ENCODE peak calls at places on chromosomes 3 and 15, in six cellular contexts. I is OCI-LY7, D is A549, X is neural progenitor cell, E is K562, M is mammary epithelial cell. T is an unnamed sample.

GRCh38 chr3:180138871-180139270 is 102.1 kb upstream of the PEX5L start:
- DNase-seq in I (no peak), D (no peak), X (no peak), E (no peak), M (no peak), T (no peak)

GRCh38 chr15:51331141-51331540 is 7.3 kb downstream of the CYP19A1 start:
- DNase-seq in I (no peak), D (no peak), X (no peak), E (peak), M (no peak), T (no peak)

GRCh38 chr3:4251412-4251811 is 51.8 kb upstream of the SETMAR start:
- DNase-seq in I (no peak), D (no peak), X (no peak), E (no peak), M (no peak), T (no peak)

GRCh38 chr15:75161788-75162414 is 39.8 kb upstream of the C15orf39 start:
- DNase-seq in I (no peak), D (no peak), X (no peak), E (no peak), M (no peak), T (peak)

GRCh38 chr3:125602752-125603649 is 7.7 kb upstream of the OSBPL11 start:
- DNase-seq in I (no peak), D (no peak), X (peak), E (no peak), M (peak), T (peak)

GRCh38 chr15:89209057-89209456 is 12.3 kb downstream of the RLBP1 start:
- DNase-seq in I (no peak), D (no peak), X (no peak), E (no peak), M (no peak), T (no peak)

GRCh38 chr3:40847571-40847992 is 322.8 kb downstream of the ZNF621 start:
- DNase-seq in I (no peak), D (no peak), X (peak), E (no peak), M (peak), T (no peak)

GRCh38 chr15:47718474-47719440 is 1.5 kb downstream of the SEMA6D start:
- DNase-seq in I (no peak), D (no peak), X (peak), E (peak), M (peak), T (peak)

GRCh38 chr3:31188112-31188511 is 293.7 kb upstream of the GADL1 start:
- DNase-seq in I (no peak), D (no peak), X (no peak), E (no peak), M (no peak), T (peak)

GRCh38 chr3:134348524-134348923 is 25.7 kb downstream of the AMOTL2 start:
- DNase-seq in I (no peak), D (no peak), X (no peak), E (no peak), M (peak), T (peak)

GRCh38 chr3:30440880-30441279 is 165.5 kb upstream of the TGFBR2 start:
- DNase-seq in I (no peak), D (no peak), X (peak), E (no peak), M (peak), T (no peak)

GRCh38 chr3:187919018-187919417 is 173.8 kb upstream of the BCL6 start:
- DNase-seq in I (peak), D (no peak), X (no peak), E (no peak), M (no peak), T (no peak)

GRCh38 chr3:106086636-106087035 is 217.8 kb upstream of the CBLB start:
- DNase-seq in I (no peak), D (peak), X (no peak), E (peak), M (peak), T (peak)

GRCh38 chr3:101303089-101303731 is 17.2 kb downstream of the IMPG2 start:
- DNase-seq in I (no peak), D (no peak), X (no peak), E (no peak), M (peak), T (peak)

GRCh38 chr15:58513008-58513407 is 81.2 kb downstream of the LIPC start:
- DNase-seq in I (no peak), D (no peak), X (no peak), E (no peak), M (no peak), T (peak)

GRCh38 chr15:88637841-88638625 is 783 bp upstream of the ISG20 start:
- DNase-seq in I (peak), D (no peak), X (no peak), E (no peak), M (no peak), T (no peak)

GRCh38 chr3:45560270-45561020 is 34.1 kb upstream of the LIMD1 start:
- DNase-seq in I (no peak), D (no peak), X (no peak), E (no peak), M (no peak), T (peak)

GRCh38 chr3:53254810-53255359 is 937 bp downstream of the TKT start:
- DNase-seq in I (peak), D (no peak), X (peak), E (peak), M (peak), T (peak)

GRCh38 chr3:9301091-9301490 is 51.6 kb upstream of the SRGAP3 start:
- DNase-seq in I (no peak), D (no peak), X (no peak), E (no peak), M (no peak), T (peak)

GRCh38 chr3:150538324-150539208 is 7.7 kb downstream of the SERP1 start:
- DNase-seq in I (no peak), D (no peak), X (no peak), E (no peak), M (no peak), T (no peak)

GRCh38 chr15:39167114-39168058 is 413.5 kb upstream of the THBS1 start:
- DNase-seq in I (no peak), D (no peak), X (no peak), E (no peak), M (no peak), T (peak)

GRCh38 chr3:59609967-59610366 is 560.1 kb upstream of the CFAP20DC start:
- DNase-seq in I (no peak), D (no peak), X (peak), E (no peak), M (no peak), T (peak)

GRCh38 chr3:47980795-47981194 is 35.4 kb downstream of the MAP4 start:
- DNase-seq in I (no peak), D (no peak), X (no peak), E (no peak), M (no peak), T (no peak)

GRCh38 chr3:190288836-190289235 is 33.4 kb downstream of the CLDN1 start:
- DNase-seq in I (no peak), D (no peak), X (no peak), E (no peak), M (peak), T (peak)

GRCh38 chr3:11136871-11137626 is 17.2 kb upstream of the HRH1 start:
- DNase-seq in I (no peak), D (peak), X (no peak), E (peak), M (peak), T (peak)

GRCh38 chr3:150544726-150545125 is 1.6 kb downstream of the SERP1 start:
- DNase-seq in I (no peak), D (no peak), X (no peak), E (no peak), M (peak), T (peak)

GRCh38 chr3:51622868-51623267 is 48.2 kb upstream of the TEX264 start:
- DNase-seq in I (no peak), D (no peak), X (no peak), E (no peak), M (no peak), T (peak)

GRCh38 chr15:69863446-69863845 is 234.3 kb downstream of the TLE3 start:
- DNase-seq in I (no peak), D (no peak), X (no peak), E (no peak), M (no peak), T (no peak)

GRCh38 chr15:91852741-91853500 is 587 bp upstream of the SLCO3A1 start:
- DNase-seq in I (peak), D (peak), X (peak), E (peak), M (peak), T (peak)

GRCh38 chr3:908839-909238 is 184.0 kb upstream of the CNTN6 start:
- DNase-seq in I (no peak), D (no peak), X (peak), E (no peak), M (no peak), T (peak)

GRCh38 chr3:24447836-24448235 is 46.8 kb downstream of the THRB start:
- DNase-seq in I (no peak), D (no peak), X (no peak), E (no peak), M (no peak), T (no peak)

GRCh38 chr3:159726231-159726964 is 262.2 kb upstream of the IL12A start:
- DNase-seq in I (no peak), D (no peak), X (no peak), E (no peak), M (peak), T (peak)

GRCh38 chr3:162437480-162437879 is 940.9 kb downstream of the OTOL1 start:
- DNase-seq in I (no peak), D (no peak), X (no peak), E (no peak), M (peak), T (peak)

GRCh38 chr15:52277575-52277974 is 18.0 kb downstream of the MYO5C start:
- DNase-seq in I (no peak), D (no peak), X (no peak), E (no peak), M (no peak), T (no peak)

GRCh38 chr3:28840976-28841376 is 439.9 kb upstream of the RBMS3 start:
- DNase-seq in I (no peak), D (no peak), X (no peak), E (no peak), M (no peak), T (no peak)

GRCh38 chr3:12886736-12887135 is 45.4 kb upstream of the RPL32 start:
- DNase-seq in I (no peak), D (no peak), X (no peak), E (no peak), M (no peak), T (no peak)
- H3K4me2 ChIP-seq in I (peak), D (no peak), X (no peak), E (no peak), M (no peak), T (no peak)

GRCh38 chr15:68479406-68479805 is 47.4 kb upstream of the ITGA11 start:
- DNase-seq in I (no peak), D (no peak), X (no peak), E (no peak), M (no peak), T (peak)
- H3K4me2 ChIP-seq in I (no peak), D (no peak), X (no peak), E (no peak), M (no peak), T (peak)

DNA sequence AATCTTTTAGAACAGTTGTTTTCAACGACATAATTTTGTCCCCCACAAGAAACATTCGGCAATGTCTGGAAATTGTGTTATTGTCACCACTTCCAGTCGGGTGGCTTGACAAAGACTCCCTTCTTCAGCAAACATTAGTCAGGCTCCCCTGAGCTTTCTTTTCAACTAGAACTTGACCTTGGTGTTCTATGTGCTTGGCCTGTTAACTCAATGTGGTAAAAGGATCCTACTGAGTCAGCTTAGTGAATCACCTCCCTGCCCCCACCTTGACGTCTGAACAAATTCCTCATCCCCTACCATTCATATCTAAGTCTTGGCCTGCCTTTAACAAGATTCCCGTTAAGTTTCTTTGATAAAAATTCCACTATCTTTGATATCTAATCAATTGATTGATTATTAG is 465.0 kb upstream of the ROBO1 start:
- DNase-seq in I (no peak), D (no peak), X (no peak), E (no peak), M (peak), T (peak)
- H3K4me2 ChIP-seq in I (no peak), D (peak), X (no peak), E (no peak), M (peak), T (peak)

GRCh38 chr3:100002599-100003350 is 111.5 kb downstream of the FILIP1L start:
- DNase-seq in I (no peak), D (peak), X (no peak), E (peak), M (peak), T (peak)
- H3K4me2 ChIP-seq in I (no peak), D (peak), X (no peak), E (no peak), M (peak), T (peak)

DNA sequence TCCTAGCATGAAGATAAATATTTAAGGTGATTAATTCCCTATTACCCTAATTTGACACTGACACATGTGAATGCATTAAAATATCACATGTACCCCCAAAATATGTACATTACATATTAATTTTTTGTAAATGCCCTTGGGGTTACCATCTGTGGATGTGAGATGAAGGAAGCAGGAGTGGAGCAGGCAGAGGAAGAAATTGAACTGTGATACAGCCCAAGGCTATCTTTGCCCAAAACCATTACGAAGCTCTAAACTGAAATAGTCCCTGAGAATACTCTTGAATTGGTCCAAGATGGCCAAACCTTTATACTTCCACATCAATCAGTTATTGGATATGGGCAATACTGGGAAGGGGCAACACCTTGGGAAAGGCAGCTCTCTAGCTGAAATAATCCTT is 105.0 kb downstream of the CLASP2 start:
- DNase-seq in I (no peak), D (no peak), X (no peak), E (no peak), M (no peak), T (no peak)
- H3K4me2 ChIP-seq in I (no peak), D (no peak), X (no peak), E (no peak), M (no peak), T (no peak)

GRCh38 chr15:90691982-90692773 is 25.0 kb upstream of the BLM start:
- DNase-seq in I (no peak), D (no peak), X (no peak), E (no peak), M (no peak), T (no peak)
- H3K4me2 ChIP-seq in I (no peak), D (no peak), X (no peak), E (no peak), M (no peak), T (no peak)

GRCh38 chr3:153624310-153625030 is 462.4 kb downstream of the RAP2B start:
- DNase-seq in I (peak), D (no peak), X (no peak), E (no peak), M (no peak), T (no peak)

GRCh38 chr3:153625506-153625905 is 463.5 kb downstream of the RAP2B start:
- DNase-seq in I (peak), D (no peak), X (no peak), E (no peak), M (no peak), T (no peak)

GRCh38 chr3:153626158-153626557 is 464.1 kb downstream of the RAP2B start:
- DNase-seq in I (no peak), D (no peak), X (no peak), E (no peak), M (no peak), T (no peak)

GRCh38 chr3:153621988-153622387 is 460.0 kb downstream of the RAP2B start:
- DNase-seq in I (peak), D (no peak), X (no peak), E (no peak), M (peak), T (no peak)

DNA sequence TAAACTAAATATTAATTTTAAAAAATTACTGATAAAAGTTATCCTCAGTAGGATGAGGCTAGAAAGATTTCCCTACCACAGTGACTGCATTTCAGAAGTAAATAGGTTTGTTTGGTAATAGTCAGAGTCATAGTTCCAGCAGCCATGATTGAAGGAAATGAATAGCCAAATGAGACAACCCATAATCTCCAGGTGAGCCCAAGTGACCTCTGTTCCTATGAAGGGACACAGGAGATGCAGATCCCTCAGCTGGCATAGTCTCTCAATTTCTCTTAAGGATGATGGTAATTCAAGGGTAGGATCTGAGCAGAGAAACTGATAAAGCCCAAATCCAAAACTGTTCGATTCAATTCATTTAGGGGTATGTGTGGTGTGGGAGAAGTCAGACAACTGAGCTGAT is 461.8 kb downstream of the RAP2B start:
- DNase-seq in I (no peak), D (no peak), X (no peak), E (no peak), M (no peak), T (no peak)
- H3K4me2 ChIP-seq in I (peak), D (no peak), X (no peak), E (no peak), M (no peak), T (no peak)

GRCh38 chr15:73962409-73962808 is 29.7 kb downstream of the STOML1 start:
- DNase-seq in I (no peak), D (no peak), X (no peak), E (no peak), M (no peak), T (peak)

GRCh38 chr15:73965094-73965729 is 26.9 kb downstream of the STOML1 start:
- DNase-seq in I (peak), D (no peak), X (peak), E (no peak), M (no peak), T (peak)

GRCh38 chr15:73968461-73968860 is 23.6 kb downstream of the STOML1 start:
- DNase-seq in I (no peak), D (no peak), X (no peak), E (no peak), M (no peak), T (no peak)

GRCh38 chr15:73964736-73965093 is 27.4 kb downstream of the STOML1 start:
- DNase-seq in I (peak), D (peak), X (peak), E (peak), M (peak), T (peak)

DNA sequence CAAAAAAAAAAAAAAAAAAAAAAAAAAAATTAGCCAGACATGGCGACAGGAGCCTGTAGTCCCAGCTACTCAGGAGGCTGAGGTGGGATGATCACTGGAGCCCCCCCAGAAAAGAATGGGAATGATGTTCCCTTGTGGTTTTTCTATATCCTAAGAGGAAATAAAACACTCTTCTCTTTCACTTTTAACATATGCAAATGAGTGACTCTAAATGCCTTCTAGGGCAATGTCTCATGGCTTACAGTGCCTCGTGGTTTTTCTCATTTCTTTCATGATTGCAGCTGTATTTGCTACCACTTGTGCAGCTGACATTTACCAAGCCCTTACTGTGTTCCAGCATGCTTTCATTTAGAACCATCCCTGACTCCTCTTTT is 26.4 kb downstream of the STOML1 start:
- DNase-seq in I (peak), D (no peak), X (no peak), E (no peak), M (peak), T (peak)
- H3K4me2 ChIP-seq in I (peak), D (no peak), X (no peak), E (no peak), M (peak), T (peak)

DNA sequence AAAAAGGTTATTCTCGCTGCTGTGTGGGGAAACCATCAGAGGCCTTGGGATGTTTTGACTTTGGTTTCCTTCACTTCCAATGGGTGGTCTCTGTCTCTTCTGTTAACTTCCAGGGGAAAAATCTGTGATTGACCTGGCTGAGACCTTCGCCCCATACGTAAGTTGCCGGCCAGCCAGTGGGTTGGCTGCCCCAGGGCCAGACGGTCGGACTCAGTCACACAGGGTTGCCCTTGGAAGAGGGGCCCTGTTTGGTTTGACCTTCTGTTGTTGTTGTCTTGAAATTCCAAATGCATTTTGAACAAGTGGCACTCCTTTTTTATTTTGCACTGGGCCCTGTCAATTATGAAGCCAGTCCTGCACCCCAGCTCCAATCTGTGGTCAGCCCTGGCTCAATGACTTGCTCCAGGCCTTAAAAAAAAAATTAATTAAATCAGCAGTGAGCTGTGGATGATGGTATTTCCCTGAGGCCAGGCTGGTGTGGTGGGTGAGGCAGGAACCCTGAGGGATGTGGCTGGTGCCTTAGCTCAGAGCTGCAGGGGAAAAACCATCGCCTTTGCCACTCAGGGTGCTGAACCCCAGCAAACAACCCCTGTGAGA is 4.5 kb downstream of the FAM107A start:
- DNase-seq in I (no peak), D (no peak), X (no peak), E (no peak), M (no peak), T (no peak)
- H3K4me2 ChIP-seq in I (no peak), D (no peak), X (no peak), E (no peak), M (no peak), T (no peak)